ENCODE peak calls at places on chromosomes 11 and 22, in six cellular contexts. N, Z, G, D, R and L are unnamed samples.

GRCh38 chr11:66881436-66881835 is 24.6 kb downstream of the LRFN4 start:
- DNase-seq in N (peak), Z (no peak), G (no peak), D (no peak), R (no peak), L (no peak)

GRCh38 chr22:36184433-36185035 is 17.1 kb downstream of the APOL4 start:
- DNase-seq in N (no peak), Z (no peak), G (peak), D (no peak), R (no peak), L (no peak)

GRCh38 chr11:118998822-118999221 is 884 bp downstream of the CENATAC start:
- DNase-seq in N (no peak), Z (peak), G (no peak), D (peak), R (no peak), L (peak)

GRCh38 chr11:50174189-50174588 is 141.5 kb downstream of the OR4C45 start:
- DNase-seq in N (no peak), Z (no peak), G (no peak), D (no peak), R (no peak), L (no peak)

GRCh38 chr22:35400335-35400680 is 368 bp downstream of the MCM5 start:
- DNase-seq in N (no peak), Z (no peak), G (no peak), D (peak), R (no peak), L (no peak)

GRCh38 chr11:9617960-9618359 is 44.5 kb downstream of the WEE1 start:
- DNase-seq in N (no peak), Z (no peak), G (no peak), D (no peak), R (no peak), L (no peak)

GRCh38 chr11:13207665-13208594 is 69.7 kb upstream of the BMAL1 start:
- DNase-seq in N (peak), Z (no peak), G (peak), D (peak), R (no peak), L (no peak)

GRCh38 chr22:36301851-36302250 is 48.9 kb downstream of the APOL1 start:
- DNase-seq in N (no peak), Z (no peak), G (no peak), D (no peak), R (no peak), L (no peak)

GRCh38 chr22:44455151-44455962 is 42.7 kb downstream of the RTL6 start:
- DNase-seq in N (no peak), Z (no peak), G (no peak), D (no peak), R (no peak), L (peak)

GRCh38 chr11:76789443-76789719 is 6.2 kb downstream of the TSKU start:
- DNase-seq in N (peak), Z (no peak), G (no peak), D (no peak), R (peak), L (no peak)

GRCh38 chr11:101738494-101738893 is 154.7 kb upstream of the TRPC6 start:
- DNase-seq in N (no peak), Z (no peak), G (no peak), D (no peak), R (no peak), L (no peak)

GRCh38 chr11:34299284-34299961 is 58.4 kb downstream of the ABTB2 start:
- DNase-seq in N (no peak), Z (no peak), G (no peak), D (no peak), R (no peak), L (no peak)

GRCh38 chr22:40637181-40638150 is 947 bp upstream of the MRTFA start:
- DNase-seq in N (no peak), Z (no peak), G (peak), D (peak), R (no peak), L (peak)

GRCh38 chr11:60130496-60130895 is 42.0 kb downstream of the MS4A2 start:
- DNase-seq in N (no peak), Z (peak), G (no peak), D (peak), R (peak), L (no peak)

GRCh38 chr22:18968011-18968749 is 32.1 kb upstream of the PRODH start:
- DNase-seq in N (no peak), Z (no peak), G (no peak), D (peak), R (no peak), L (no peak)

GRCh38 chr11:34154059-34154875 is 48.8 kb downstream of the NAT10 start:
- DNase-seq in N (no peak), Z (no peak), G (no peak), D (no peak), R (no peak), L (no peak)

GRCh38 chr11:77959434-77959833 is 35.0 kb downstream of the INTS4 start:
- DNase-seq in N (no peak), Z (no peak), G (no peak), D (no peak), R (no peak), L (no peak)

GRCh38 chr11:2562897-2563215 is 118.0 kb downstream of the KCNQ1 start:
- DNase-seq in N (no peak), Z (no peak), G (no peak), D (no peak), R (no peak), L (no peak)

GRCh38 chr11:2581931-2582435 is 117.8 kb downstream of the KCNQ1OT1 start:
- DNase-seq in N (peak), Z (no peak), G (no peak), D (no peak), R (peak), L (peak)

GRCh38 chr11:73218106-73218829 is at the start of gene P2RY2:
- DNase-seq in N (peak), Z (peak), G (peak), D (no peak), R (peak), L (peak)

GRCh38 chr22:39205344-39206021 is 39.3 kb downstream of the PDGFB start:
- DNase-seq in N (no peak), Z (peak), G (no peak), D (peak), R (no peak), L (no peak)

GRCh38 chr11:45993438-45994064 is 71.1 kb downstream of the LARGE2 start:
- DNase-seq in N (peak), Z (no peak), G (no peak), D (peak), R (no peak), L (no peak)

GRCh38 chr11:17328856-17329490 is 22.6 kb upstream of the NCR3LG1 start:
- DNase-seq in N (no peak), Z (no peak), G (no peak), D (no peak), R (no peak), L (peak)

GRCh38 chr11:33376331-33377099 is 119.3 kb downstream of the HIPK3 start:
- DNase-seq in N (no peak), Z (no peak), G (no peak), D (no peak), R (peak), L (no peak)

GRCh38 chr11:35746356-35747153 is 84.0 kb downstream of the TRIM44 start:
- DNase-seq in N (no peak), Z (no peak), G (no peak), D (no peak), R (no peak), L (no peak)

GRCh38 chr22:21778705-21779363 is 43.2 kb upstream of the YPEL1 start:
- DNase-seq in N (no peak), Z (no peak), G (no peak), D (peak), R (no peak), L (peak)

GRCh38 chr11:44611088-44611487 is 45.6 kb downstream of the CD82 start:
- DNase-seq in N (no peak), Z (no peak), G (no peak), D (no peak), R (no peak), L (no peak)

GRCh38 chr11:44936951-44937543 is 13.6 kb downstream of the TP53I11 start:
- DNase-seq in N (no peak), Z (no peak), G (no peak), D (no peak), R (no peak), L (no peak)

GRCh38 chr22:28019360-28019759 is 100.3 kb upstream of the PITPNB start:
- DNase-seq in N (peak), Z (no peak), G (no peak), D (no peak), R (no peak), L (peak)
- TF ChIP-seq EP300 in N (no peak), Z (no peak), G (no peak), D (no peak), R (no peak), L (no peak)

GRCh38 chr22:50640857-50641647 is 13.1 kb upstream of the ARSA start:
- DNase-seq in N (no peak), Z (no peak), G (no peak), D (no peak), R (no peak), L (peak)

GRCh38 chr22:50641696-50642607 is 14.0 kb upstream of the ARSA start:
- DNase-seq in N (peak), Z (no peak), G (no peak), D (peak), R (no peak), L (no peak)
- TF ChIP-seq EP300 in N (no peak), Z (no peak), G (peak), D (no peak), R (no peak), L (no peak)

DNA sequence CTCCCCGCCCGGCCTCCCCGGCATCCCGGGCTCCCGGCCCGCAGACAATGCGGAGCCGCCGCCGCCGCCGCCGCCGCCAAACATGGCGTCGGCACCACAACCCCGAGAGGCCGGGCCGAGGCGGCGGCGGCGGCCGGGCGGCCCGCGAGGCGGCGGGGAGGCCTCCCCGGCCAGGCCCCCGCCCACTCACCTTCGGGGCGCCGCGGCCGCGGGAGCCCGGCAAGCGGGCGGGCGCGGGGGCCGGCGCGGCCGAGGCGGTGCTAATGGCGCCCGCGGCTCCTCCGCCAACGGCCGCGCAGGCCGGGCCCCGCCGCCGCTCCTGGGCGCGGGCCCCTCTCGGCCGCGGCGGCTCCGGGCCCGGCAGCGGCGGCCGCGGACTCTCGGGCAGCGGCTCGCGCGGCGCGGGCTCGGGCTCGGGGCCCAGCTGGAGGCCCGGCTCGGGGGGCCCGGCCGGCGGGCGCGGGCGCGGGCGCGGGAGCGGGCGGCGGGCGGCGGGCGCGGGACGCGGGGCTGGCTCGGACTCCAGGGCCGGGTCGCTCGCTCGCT is 293 bp downstream of the BRD1 start:
- DNase-seq in N (no peak), Z (no peak), G (no peak), D (peak), R (peak), L (no peak)
- TF ChIP-seq EP300 in N (no peak), Z (no peak), G (no peak), D (no peak), R (no peak), L (no peak)

GRCh38 chr11:116162541-116163230 is 610.1 kb downstream of the BUD13 start:
- DNase-seq in N (no peak), Z (no peak), G (no peak), D (no peak), R (no peak), L (no peak)
- TF ChIP-seq EP300 in N (no peak), Z (no peak), G (no peak), D (no peak), R (no peak), L (no peak)

GRCh38 chr22:41888638-41889200 is 26.2 kb downstream of the SHISA8 start:
- DNase-seq in N (no peak), Z (no peak), G (no peak), D (no peak), R (no peak), L (no peak)

GRCh38 chr22:41880653-41881052 is 34.2 kb downstream of the SHISA8 start:
- DNase-seq in N (no peak), Z (no peak), G (no peak), D (no peak), R (no peak), L (no peak)

GRCh38 chr22:41885576-41885975 is 29.3 kb downstream of the SHISA8 start:
- DNase-seq in N (no peak), Z (no peak), G (no peak), D (no peak), R (no peak), L (no peak)

GRCh38 chr22:41885116-41885515 is 29.8 kb downstream of the SHISA8 start:
- DNase-seq in N (no peak), Z (no peak), G (no peak), D (no peak), R (no peak), L (no peak)

GRCh38 chr22:41883400-41883799 is 31.5 kb downstream of the SHISA8 start:
- DNase-seq in N (no peak), Z (no peak), G (no peak), D (no peak), R (no peak), L (no peak)
- TF ChIP-seq EP300 in N (no peak), Z (no peak), G (no peak), D (no peak), R (no peak), L (no peak)

DNA sequence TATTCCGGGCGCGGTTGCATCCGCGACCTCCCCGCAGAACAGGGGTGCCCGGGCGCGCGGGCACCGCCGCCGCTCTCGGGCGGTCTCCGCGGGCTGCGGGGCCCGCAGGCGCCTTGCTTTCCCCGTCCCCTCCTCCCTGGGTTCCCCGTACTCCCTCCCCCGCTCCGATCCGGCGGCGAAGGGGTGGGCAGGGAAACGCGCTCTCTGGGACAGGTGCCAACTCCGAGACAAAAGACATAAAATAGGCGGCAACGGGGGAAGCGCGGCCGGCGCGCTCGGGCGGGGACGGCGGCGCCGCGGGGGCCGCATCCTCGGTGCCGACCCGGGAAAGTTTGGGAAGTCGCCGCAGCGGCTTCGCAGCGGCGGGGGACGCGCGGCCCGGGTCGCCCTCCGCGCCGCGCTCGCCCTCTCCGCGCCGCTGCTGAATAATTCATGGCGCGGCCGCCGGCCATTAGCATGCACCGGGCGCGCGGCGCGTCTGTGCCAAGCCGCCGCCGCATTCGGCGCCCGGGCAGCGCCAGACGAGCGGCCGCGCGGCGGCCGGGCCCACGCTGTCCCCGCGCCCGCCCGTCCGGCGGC is 78.8 kb upstream of the PPARA start:
- DNase-seq in N (peak), Z (no peak), G (peak), D (no peak), R (peak), L (peak)
- TF ChIP-seq EP300 in N (no peak), Z (no peak), G (peak), D (no peak), R (peak), L (no peak)

DNA sequence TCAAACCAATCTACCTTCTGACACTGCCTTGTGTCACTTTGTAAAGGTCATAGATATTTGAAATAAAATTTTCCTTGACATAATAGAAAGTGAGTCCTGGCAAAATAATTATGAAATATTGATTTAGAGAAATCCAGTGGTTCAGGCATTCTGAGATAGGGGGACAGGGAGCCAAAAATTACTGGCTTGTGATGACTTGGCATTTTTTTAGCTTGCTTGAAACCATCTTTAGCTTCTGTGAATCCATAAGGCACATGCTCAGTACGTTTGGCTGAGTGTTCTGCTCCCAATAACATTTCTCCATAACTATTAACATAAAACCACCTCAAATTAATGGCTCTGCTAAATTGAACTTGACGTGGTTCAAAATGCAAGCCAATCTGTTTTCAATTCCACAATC is 209.0 kb downstream of the LRRC4C start:
- DNase-seq in N (no peak), Z (no peak), G (no peak), D (no peak), R (no peak), L (no peak)
- TF ChIP-seq EP300 in N (no peak), Z (no peak), G (no peak), D (no peak), R (no peak), L (no peak)

DNA sequence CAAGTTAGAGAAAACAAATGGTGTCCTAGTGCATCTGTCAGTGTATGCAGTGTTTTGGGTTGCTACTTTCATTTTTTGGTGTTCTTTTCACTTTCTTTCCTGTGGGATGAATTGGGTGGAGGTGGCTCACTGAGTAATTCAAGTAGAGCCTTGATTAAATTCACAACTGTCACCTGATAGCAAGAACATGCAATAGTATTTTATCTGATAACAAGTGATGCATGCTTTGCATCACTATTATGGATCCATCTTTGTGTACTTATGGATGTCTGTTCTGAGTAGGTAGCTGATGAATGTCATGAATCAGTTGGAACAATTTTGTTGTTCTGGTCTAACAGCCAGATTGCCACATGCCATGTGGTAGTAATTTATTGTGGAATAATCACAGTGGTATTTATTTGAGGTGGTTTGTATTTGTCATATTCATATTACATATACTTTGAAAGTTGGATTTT is 87.5 kb downstream of the DDX10 start:
- DNase-seq in N (no peak), Z (no peak), G (no peak), D (no peak), R (no peak), L (no peak)
- TF ChIP-seq EP300 in N (no peak), Z (no peak), G (no peak), D (no peak), R (no peak), L (no peak)

GRCh38 chr22:42743501-42743991 is 22.9 kb upstream of the A4GALT start:
- DNase-seq in N (peak), Z (no peak), G (peak), D (no peak), R (no peak), L (no peak)
- TF ChIP-seq EP300 in N (no peak), Z (no peak), G (peak), D (no peak), R (no peak), L (no peak)